ENCODE peak calls at places on chromosomes 11 and 22, in four cellular contexts. Y, G, U and H are unnamed samples.

GRCh38 chr11:105635466-105635865 is 25.6 kb downstream of the GRIA4 start:
- DNase-seq in Y (no peak), G (no peak), U (no peak), H (no peak)

GRCh38 chr11:59611570-59612565 is 3.7 kb downstream of the OSBP start:
- DNase-seq in Y (no peak), G (no peak), U (no peak), H (peak)

GRCh38 chr11:110896358-110896757 is 184.1 kb upstream of the ARHGAP20 start:
- DNase-seq in G (peak), U (no peak), Y (no peak), H (peak)

GRCh38 chr11:34459507-34460162 is 20.9 kb downstream of the CAT start:
- DNase-seq in U (no peak), Y (no peak), G (no peak), H (no peak)

GRCh38 chr11:35491231-35491871 is 34.1 kb downstream of the PAMR1 start:
- DNase-seq in G (peak), U (no peak), Y (no peak), H (peak)

GRCh38 chr22:20536590-20537324 is 29.3 kb downstream of the MED15 start:
- DNase-seq in Y (no peak), U (no peak), G (no peak), H (no peak)

GRCh38 chr11:2943711-2944118 is 14.5 kb upstream of the PHLDA2 start:
- DNase-seq in Y (no peak), G (no peak), U (no peak), H (no peak)

GRCh38 chr11:133945087-133945974 is 11.4 kb downstream of the IGSF9B start:
- DNase-seq in G (no peak), U (no peak), Y (no peak), H (peak)

GRCh38 chr11:16942342-16942741 is 71.9 kb downstream of the PLEKHA7 start:
- DNase-seq in Y (no peak), U (no peak), G (peak), H (no peak)

GRCh38 chr11:13375798-13376197 is 87.2 kb downstream of the BTBD10 start:
- DNase-seq in Y (no peak), G (no peak), U (no peak), H (no peak)
- H3K18ac ChIP-seq in Y (no peak), G (no peak), U (no peak), H (no peak)

GRCh38 chr11:83285131-83285770 is 916 bp downstream of the CCDC90B start:
- DNase-seq in G (no peak), U (no peak), Y (no peak), H (no peak)
- H3K18ac ChIP-seq in G (peak), U (peak), Y (peak), H (peak)

GRCh38 chr22:17739196-17739975 is 34.9 kb downstream of the BID start:
- DNase-seq in G (no peak), U (no peak), Y (no peak), H (no peak)
- H3K18ac ChIP-seq in G (no peak), U (no peak), Y (no peak), H (no peak)

GRCh38 chr11:28729339-28729738 is 621.2 kb downstream of the METTL15 start:
- DNase-seq in U (no peak), G (no peak), Y (no peak), H (no peak)
- H3K18ac ChIP-seq in U (no peak), G (no peak), Y (no peak), H (no peak)

GRCh38 chr11:1878134-1879031 is 13.3 kb downstream of the PRR33 start:
- DNase-seq in Y (no peak), G (no peak), U (no peak), H (no peak)
- H3K18ac ChIP-seq in Y (peak), G (no peak), U (no peak), H (no peak)

GRCh38 chr11:119030029-119030328 is 698 bp downstream of the SLC37A4 start:
- DNase-seq in Y (no peak), G (no peak), U (no peak), H (no peak)
- H3K18ac ChIP-seq in Y (peak), G (peak), U (no peak), H (no peak)

GRCh38 chr11:43918662-43919061 is 23.8 kb upstream of the C11orf96 start:
- DNase-seq in Y (no peak), U (no peak), G (no peak), H (no peak)
- H3K18ac ChIP-seq in Y (no peak), U (no peak), G (no peak), H (no peak)

GRCh38 chr22:46578251-46578823 is 40.9 kb upstream of the CELSR1 start:
- DNase-seq in U (peak), G (no peak), Y (no peak), H (no peak)
- H3K18ac ChIP-seq in U (no peak), G (no peak), Y (peak), H (no peak)